ENCODE peak calls at places on chromosomes 1 and 21, in five cellular contexts. R is stimulated activated CD4-positive, alpha-beta T cell treated with anti-CD3 and anti-CD28 coated beads, Interleukin-4, amount 100 ng/mL, for 4 hours; G is left ventricle myocardium inferior; O is NCI-H1930; F is ELR. V is an unnamed sample.

GRCh38 chr1:27884182-27884954 is 12.0 kb downstream of the THEMIS2 start:
- DNase-seq in R (no peak), O (no peak), G (no peak), F (no peak), V (no peak)

GRCh38 chr21:36881223-36881622 is 85.2 kb downstream of the HLCS start:
- DNase-seq in F (peak; percentile 87), R (no peak), G (no peak), O (no peak), V (no peak)

GRCh38 chr1:109863699-109864062 is 47.0 kb upstream of the CSF1 start:
- DNase-seq in R (no peak), G (no peak), F (no peak), O (no peak), V (peak; percentile 32)

GRCh38 chr1:1001057-1001630 is 1.2 kb upstream of the HES4 start:
- DNase-seq in O (no peak), G (no peak), R (no peak), F (no peak), V (no peak)

GRCh38 chr1:119779869-119780356 is 11.2 kb upstream of the HMGCS2 start:
- DNase-seq in O (no peak), F (peak; percentile 17), G (no peak), R (no peak), V (peak; percentile 47)

GRCh38 chr1:78323311-78323710 is 167.5 kb upstream of the PTGFR start:
- DNase-seq in R (no peak), G (no peak), O (no peak), F (peak; percentile 31), V (no peak)

GRCh38 chr1:180098242-180098995 is 56.2 kb upstream of the QSOX1 start:
- DNase-seq in R (no peak), O (no peak), G (no peak), F (peak; percentile 84), V (peak; percentile 89)

GRCh38 chr1:211831558-211832323 is 1.2 kb upstream of the LPGAT1 start:
- DNase-seq in O (no peak), R (no peak), F (no peak), G (no peak), V (no peak)

GRCh38 chr1:167904641-167905040 is 9.3 kb downstream of the ADCY10 start:
- DNase-seq in R (no peak), G (no peak), O (no peak), F (peak; percentile 90), V (peak; percentile 49)

GRCh38 chr1:63112155-63112914 is 210.0 kb upstream of the FOXD3 start:
- DNase-seq in R (no peak), F (peak; percentile 79), O (no peak), G (no peak), V (peak; percentile 68)

GRCh38 chr1:201171063-201172036 is 17.1 kb upstream of the TMEM9 start:
- DNase-seq in O (peak; percentile 73), G (peak; percentile 27), R (peak; percentile 49), F (peak; percentile 50), V (peak; percentile 36)

V was measured in fibroblast of the aortic adventitia.